ENCODE peak calls at places on chromosomes 12 and 14, in five cellular contexts. E, S, P, C and H are unnamed samples. For H3K36me3, the result is how much of the 10 kb centered on the place peaks cover.

GRCh38 chr12:64296301-64296700 is 74.2 kb upstream of the KICS2 start:
- DNase-seq in E (no peak), S (no peak), P (no peak), C (no peak), H (no peak)

GRCh38 chr12:77299001-77299400 is 233.6 kb upstream of the E2F7 start:
- DNase-seq in E (no peak), S (no peak), P (no peak), C (no peak), H (no peak)

GRCh38 chr12:14723763-14724162 is 27.4 kb upstream of the GUCY2C start:
- DNase-seq in E (peak), S (no peak), P (peak), C (peak), H (no peak)

GRCh38 chr12:102964872-102965271 is 7.4 kb downstream of the ASCL1 start:
- DNase-seq in E (peak), S (no peak), P (no peak), C (no peak), H (no peak)

GRCh38 chr12:121781751-121782615 is 11.5 kb downstream of the RHOF start:
- DNase-seq in E (no peak), S (no peak), P (peak), C (no peak), H (no peak)

GRCh38 chr12:66742508-66743367 is 63.9 kb upstream of the GRIP1 start:
- DNase-seq in E (no peak), S (no peak), P (no peak), C (no peak), H (no peak)

GRCh38 chr14:71235865-71236264 is 328.6 kb downstream of the PCNX1 start:
- DNase-seq in E (peak), S (no peak), P (no peak), C (peak), H (no peak)

GRCh38 chr14:68191567-68192321 is 372.2 kb downstream of the RAD51B start:
- DNase-seq in E (no peak), S (no peak), P (no peak), C (no peak), H (no peak)

GRCh38 chr14:31263485-31264133 is 56.0 kb upstream of the HECTD1 start:
- DNase-seq in E (no peak), S (no peak), P (no peak), C (peak), H (no peak)

GRCh38 chr14:24806061-24806678 is 172.2 kb upstream of the GZMB start:
- DNase-seq in E (peak), S (peak), P (peak), C (no peak), H (no peak)

GRCh38 chr12:132576701-132577100 is 33.7 kb downstream of the LRCOL1 start:
- DNase-seq in E (no peak), S (no peak), P (no peak), C (no peak), H (no peak)
- H3K36me3 ChIP-seq in E (under half), S (under half), P (half or more), C (half or more), H (under half)

GRCh38 chr12:124480469-124481256 is 86.7 kb downstream of the NCOR2 start:
- DNase-seq in E (peak), S (no peak), P (peak), C (no peak), H (no peak)
- H3K36me3 ChIP-seq in E (under half), S (half or more), P (half or more), C (half or more), H (under half)

GRCh38 chr14:102983496-102983895 is 61.0 kb downstream of the AMN start:
- DNase-seq in E (no peak), S (no peak), P (no peak), C (no peak), H (no peak)

GRCh38 chr14:102984336-102985102 is 62.1 kb downstream of the AMN start:
- DNase-seq in E (no peak), S (no peak), P (no peak), C (peak), H (no peak)

GRCh38 chr14:102988054-102988453 is 65.6 kb downstream of the AMN start:
- DNase-seq in E (no peak), S (no peak), P (no peak), C (no peak), H (no peak)

GRCh38 chr14:102985665-102986064 is 63.2 kb downstream of the AMN start:
- DNase-seq in E (no peak), S (no peak), P (no peak), C (peak), H (no peak)

GRCh38 chr14:102986810-102987579 is 64.5 kb downstream of the AMN start:
- DNase-seq in E (no peak), S (no peak), P (no peak), C (peak), H (no peak)
- H3K36me3 ChIP-seq in E (half or more), S (half or more), P (under half), C (half or more), H (under half)

DNA sequence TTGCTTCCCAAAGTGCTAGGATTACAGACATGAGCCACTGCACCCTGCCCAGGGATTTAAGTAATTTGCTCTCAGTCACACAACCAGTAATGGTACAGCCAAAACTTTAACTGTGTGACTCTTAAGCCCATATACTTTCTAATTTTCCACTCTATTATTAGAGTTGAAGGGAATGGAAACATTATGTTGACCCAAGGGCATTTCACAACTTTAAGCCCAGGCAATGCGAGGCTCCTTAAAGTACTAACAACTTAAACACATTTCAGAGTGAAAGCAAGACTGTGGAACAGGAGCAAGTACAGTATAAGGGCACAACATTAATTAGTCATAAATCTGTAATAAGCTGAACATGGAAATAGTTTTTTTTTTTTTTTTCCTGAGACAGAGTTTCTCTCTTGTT is 39.8 kb downstream of the BAZ1A start:
- DNase-seq in E (no peak), S (no peak), P (no peak), C (no peak), H (no peak)
- H3K36me3 ChIP-seq in E (under half), S (under half), P (under half), C (under half), H (under half)

GRCh38 chr12:62530596-62530995 is 64.0 kb downstream of the MON2 start:
- DNase-seq in E (no peak), S (no peak), P (no peak), C (no peak), H (no peak)

GRCh38 chr12:62536546-62536945 is 69.9 kb downstream of the MON2 start:
- DNase-seq in E (no peak), S (no peak), P (no peak), C (no peak), H (no peak)

GRCh38 chr12:62533755-62534107 is 67.1 kb downstream of the MON2 start:
- DNase-seq in E (no peak), S (no peak), P (no peak), C (no peak), H (no peak)

GRCh38 chr12:62532333-62532732 is 65.7 kb downstream of the MON2 start:
- DNase-seq in E (no peak), S (no peak), P (no peak), C (no peak), H (no peak)

DNA sequence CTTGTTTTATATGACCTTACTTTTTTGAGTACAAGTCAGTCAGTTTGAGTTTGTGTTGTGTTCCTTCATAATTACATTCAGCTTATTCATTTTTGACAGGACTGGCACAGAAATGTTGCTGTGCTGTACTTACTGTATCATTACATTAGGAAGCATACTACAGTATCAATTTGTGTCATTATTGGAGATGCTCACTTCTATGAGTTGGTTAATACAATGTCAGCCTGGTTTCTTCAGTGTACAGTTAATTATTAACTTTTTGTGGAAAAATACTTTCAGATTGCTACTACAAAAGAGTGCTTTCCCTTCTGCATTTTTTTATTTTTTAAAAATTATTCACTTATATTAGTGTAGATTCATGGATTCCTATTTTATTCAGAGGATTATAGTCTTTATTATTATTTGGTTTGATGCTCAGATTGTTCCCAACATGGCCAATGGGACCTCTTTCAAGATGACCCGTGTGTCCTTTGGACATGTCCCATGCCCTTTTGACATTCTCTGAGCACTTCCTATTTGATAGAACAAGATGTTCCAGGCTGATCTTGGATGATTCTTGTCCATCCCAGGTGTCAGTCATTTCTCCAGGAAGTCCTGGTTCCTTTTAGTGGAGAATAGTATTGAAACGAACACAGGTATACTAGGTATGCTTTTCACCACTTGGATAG is 66.6 kb downstream of the MON2 start:
- DNase-seq in E (no peak), S (no peak), P (no peak), C (no peak), H (no peak)
- H3K36me3 ChIP-seq in E (half or more), S (under half), P (under half), C (under half), H (under half)

DNA sequence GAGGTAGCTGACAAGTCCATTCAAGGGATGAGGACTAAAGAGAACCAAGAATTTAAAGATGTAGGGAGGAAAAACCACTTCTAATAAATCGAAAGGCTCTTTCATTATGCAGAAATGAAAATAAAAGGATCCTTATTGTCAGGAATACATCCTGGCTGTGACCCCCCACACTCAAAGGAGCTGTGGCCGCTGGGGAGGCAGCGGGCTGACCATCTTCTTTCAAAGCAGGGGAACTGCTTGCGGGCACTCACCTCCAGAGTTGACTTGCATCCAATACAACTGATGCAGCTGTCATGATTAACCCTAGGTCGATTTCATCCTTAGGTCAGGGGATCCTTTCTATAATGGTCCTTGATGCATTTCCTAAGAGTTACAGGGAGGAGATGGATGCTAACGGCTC is 35.3 kb downstream of the TRAFD1 start:
- DNase-seq in E (no peak), S (peak), P (no peak), C (no peak), H (no peak)
- H3K36me3 ChIP-seq in E (under half), S (under half), P (under half), C (half or more), H (half or more)